ENCODE peak calls at places on chromosome 2, in ten cellular contexts. K is transverse colon, O is gastrocnemius medialis, I is upper lobe of right lung, J is fibroblast of lung, G is tibial artery, L is A673, R is left ventricle myocardium inferior, X is adrenal gland, E is hepatocyte. Z is an unnamed sample.

GRCh38 chr2:15732341-15733077 is 140.8 kb downstream of the DDX1 start:
- DNase-seq in K (no peak), O (no peak), I (no peak), J (peak; percentile 11), G (no peak), L (no peak), R (no peak), X (no peak), E (no peak), Z (no peak)

GRCh38 chr2:8145385-8145784 is 536.5 kb upstream of the ID2 start:
- DNase-seq in K (no peak), O (no peak), I (no peak), J (no peak), G (no peak), L (no peak), R (no peak), X (no peak), E (no peak), Z (no peak)

GRCh38 chr2:85920810-85921545 is 32.2 kb upstream of the ST3GAL5 start:
- DNase-seq in K (no peak), O (peak; percentile 31), I (no peak), J (peak; percentile 75), G (no peak), L (peak; percentile 69), R (peak; percentile 52), X (no peak), E (peak; percentile 28), Z (no peak)

GRCh38 chr2:161134547-161135518 is 25.4 kb upstream of the TANK start:
- DNase-seq in K (no peak), O (no peak), I (no peak), J (peak; percentile 60), G (no peak), L (peak; percentile 14), R (peak; percentile 24), X (no peak), E (no peak), Z (no peak)

GRCh38 chr2:220148849-220149248 is 521.4 kb downstream of the SLC4A3 start:
- DNase-seq in K (no peak), O (no peak), I (no peak), J (peak; percentile 41), G (no peak), L (no peak), R (no peak), X (no peak), E (no peak), Z (no peak)

GRCh38 chr2:112640467-112640799 is 5.3 kb upstream of the SLC20A1 start:
- DNase-seq in K (no peak), O (no peak), I (peak; percentile 22), J (no peak), G (no peak), L (no peak), R (no peak), X (no peak), E (no peak), Z (no peak)

GRCh38 chr2:219245899-219246230 is 586 bp downstream of the STK16 start:
- DNase-seq in K (no peak), O (no peak), I (no peak), J (no peak), G (no peak), L (no peak), R (no peak), X (peak; percentile 50), E (peak; percentile 34), Z (no peak)

GRCh38 chr2:116809074-116809473 is 1005.4 kb upstream of the DDX18 start:
- DNase-seq in K (no peak), O (no peak), I (no peak), J (no peak), G (no peak), L (no peak), R (no peak), X (no peak), E (peak; percentile 8), Z (no peak)

GRCh38 chr2:85958731-85959130 is 69.9 kb upstream of the ST3GAL5 start:
- DNase-seq in K (no peak), O (no peak), I (no peak), J (no peak), G (no peak), L (no peak), R (no peak), X (no peak), E (no peak), Z (no peak)

GRCh38 chr2:219877714-219878113 is 250.3 kb downstream of the SLC4A3 start:
- DNase-seq in K (no peak), O (no peak), I (no peak), J (no peak), G (no peak), L (no peak), R (no peak), X (no peak), E (no peak), Z (no peak)

GRCh38 chr2:172080641-172081230 is 4.6 kb upstream of the DLX1 start:
- DNase-seq in K (no peak), O (no peak), I (no peak), J (no peak), G (no peak), L (no peak), R (no peak), X (no peak), E (no peak), Z (no peak)

GRCh38 chr2:241156997-241157441 is 6.8 kb downstream of the PPP1R7 start:
- DNase-seq in K (no peak), O (no peak), I (no peak), J (no peak), G (no peak), L (no peak), R (no peak), X (no peak), E (no peak), Z (no peak)

GRCh38 chr2:43356774-43357173 is 130.4 kb upstream of the ZFP36L2 start:
- DNase-seq in K (no peak), O (no peak), I (no peak), J (peak; percentile 73), G (no peak), L (no peak), R (no peak), X (no peak), E (no peak), Z (no peak)

GRCh38 chr2:233387667-233388528 is 33.6 kb downstream of the DGKD start:
- DNase-seq in K (peak; percentile 75), O (peak; percentile 66), I (peak; percentile 86), J (peak; percentile 94), G (peak; percentile 97), L (peak; percentile 92), R (peak; percentile 94), X (peak; percentile 95), E (peak; percentile 82), Z (peak; percentile 31)

GRCh38 chr2:186884585-186884984 is 35.6 kb upstream of the ZSWIM2 start:
- DNase-seq in K (no peak), O (no peak), I (no peak), J (no peak), G (no peak), L (peak; percentile 86), R (no peak), X (peak; percentile 5), E (no peak), Z (no peak)

GRCh38 chr2:108970369-108970768 is 18.7 kb downstream of the EDAR start:
- DNase-seq in K (peak; percentile 68), O (no peak), I (no peak), J (no peak), G (peak; percentile 19), L (no peak), R (no peak), X (no peak), E (no peak), Z (no peak)
- H3K4me1 ChIP-seq in K (peaks cover 23% of the 10 kb centered on the region), O (no peaks in the 10 kb centered on the region), I (no peaks in the 10 kb centered on the region), J (peaks cover 3% of the 10 kb centered on the region), G (no peaks in the 10 kb centered on the region), L (no peaks in the 10 kb centered on the region), R (peaks cover 11% of the 10 kb centered on the region), X (no peaks in the 10 kb centered on the region), E (peaks cover 4% of the 10 kb centered on the region), Z (peaks cover 62% of the 10 kb centered on the region)

GRCh38 chr2:26172189-26172865 is 561 bp upstream of the GAREM2 start:
- DNase-seq in K (no peak), O (no peak), I (no peak), J (no peak), G (peak; percentile 61), L (no peak), R (no peak), X (no peak), E (peak; percentile 49), Z (no peak)
- H3K4me3 ChIP-seq in K (peak overlapping the region; percentile 37), O (no peak overlapping the region), I (peak overlapping the region; percentile 25), J (peak overlapping the region; percentile 14), G (peak overlapping the region; percentile 51), L (peak overlapping the region; percentile 35), R (peak overlapping the region; percentile 64), X (no peak overlapping the region), E (peak overlapping the region; percentile 26), Z (no peak overlapping the region)

DNA sequence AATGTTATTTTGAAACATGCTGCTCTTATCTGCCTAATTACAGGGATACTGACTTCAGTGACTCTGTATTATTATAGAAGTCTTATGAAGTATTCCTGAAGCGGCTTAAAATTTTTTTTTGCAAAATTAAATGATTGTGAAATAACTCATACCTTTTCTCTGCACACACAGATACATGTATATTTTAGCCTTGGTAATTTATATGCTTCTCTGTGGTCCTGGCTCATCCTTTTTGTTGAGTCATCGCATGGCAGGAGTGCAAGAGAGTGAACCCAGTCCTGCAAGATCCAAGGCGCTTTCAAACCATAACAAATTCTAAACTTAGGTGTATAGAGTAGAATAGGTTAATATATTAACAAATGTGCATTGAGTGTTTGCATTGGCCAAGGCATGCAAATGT is 8.6 kb downstream of the CCNT2 start:
- DNase-seq in K (no peak), O (no peak), I (no peak), J (peak; percentile 55), G (no peak), L (no peak), R (no peak), X (peak; percentile 31), E (no peak), Z (no peak)
- H3K4me1 ChIP-seq in K (peaks cover 11% of the 10 kb centered on the region), O (peaks cover 61% of the 10 kb centered on the region), I (peaks cover 46% of the 10 kb centered on the region), J (peaks cover 5% of the 10 kb centered on the region), G (peaks cover 73% of the 10 kb centered on the region), L (peaks cover 15% of the 10 kb centered on the region), R (peaks cover 88% of the 10 kb centered on the region), X (peaks cover 25% of the 10 kb centered on the region), E (peaks cover 8% of the 10 kb centered on the region), Z (peaks cover 64% of the 10 kb centered on the region)

GRCh38 chr2:24258718-24259117 is 83.9 kb downstream of the FAM228A start:
- DNase-seq in K (no peak), O (no peak), I (no peak), J (no peak), G (no peak), L (no peak), R (no peak), X (no peak), E (no peak), Z (no peak)

GRCh38 chr2:24259316-24259715 is 84.5 kb downstream of the FAM228A start:
- DNase-seq in K (no peak), O (no peak), I (no peak), J (no peak), G (no peak), L (no peak), R (no peak), X (no peak), E (no peak), Z (no peak)

GRCh38 chr2:24265212-24265611 is 90.4 kb downstream of the FAM228A start:
- DNase-seq in K (no peak), O (no peak), I (no peak), J (no peak), G (no peak), L (no peak), R (no peak), X (no peak), E (no peak), Z (no peak)

GRCh38 chr2:24262571-24262970 is 87.7 kb downstream of the FAM228A start:
- DNase-seq in K (no peak), O (no peak), I (no peak), J (peak; percentile 10), G (no peak), L (no peak), R (no peak), X (no peak), E (no peak), Z (no peak)

GRCh38 chr2:24261441-24261840 is 86.6 kb downstream of the FAM228A start:
- DNase-seq in K (no peak), O (no peak), I (no peak), J (no peak), G (no peak), L (no peak), R (no peak), X (no peak), E (no peak), Z (no peak)
- H3K4me3 ChIP-seq in K (no peak overlapping the region), O (no peak overlapping the region), I (no peak overlapping the region), J (no peak overlapping the region), G (no peak overlapping the region), L (no peak overlapping the region), R (no peak overlapping the region), X (no peak overlapping the region), E (no peak overlapping the region), Z (no peak overlapping the region)